ENCODE peak calls at places on chromosome 3, in ten cellular contexts. One of them, this sample, is unnamed.

GRCh38 chr3:81550415-81550814 is 211.0 kb downstream of the GBE1 start:
- DNase-seq in Panc1: no peak
- DNase-seq in sigmoid colon: no peak
- DNase-seq in osteoblast: no peak
- DNase-seq in foreskin fibroblast: peak; percentile 44
- DNase-seq in hepatocyte: no peak
- DNase-seq in pancreas: no peak
- DNase-seq in GM23338: no peak
- DNase-seq in naive thymus-derived CD4-positive, alpha-beta T cell: no peak
- DNase-seq in Karpas-422: no peak
- DNase-seq in this sample: no peak

GRCh38 chr3:194013928-194014327 is 122.0 kb upstream of the HES1 start:
- DNase-seq in sigmoid colon: no peak
- DNase-seq in osteoblast: no peak
- DNase-seq in Karpas-422: no peak
- DNase-seq in GM23338: no peak
- DNase-seq in Panc1: no peak
- DNase-seq in pancreas: no peak
- DNase-seq in hepatocyte: no peak
- DNase-seq in naive thymus-derived CD4-positive, alpha-beta T cell: no peak
- DNase-seq in foreskin fibroblast: no peak
- DNase-seq in this sample: no peak

GRCh38 chr3:194030372-194030771 is 105.6 kb upstream of the HES1 start:
- DNase-seq in pancreas: peak; percentile 78
- DNase-seq in Karpas-422: no peak
- DNase-seq in naive thymus-derived CD4-positive, alpha-beta T cell: no peak
- DNase-seq in osteoblast: no peak
- DNase-seq in foreskin fibroblast: no peak
- DNase-seq in GM23338: no peak
- DNase-seq in Panc1: no peak
- DNase-seq in hepatocyte: no peak
- DNase-seq in sigmoid colon: no peak
- DNase-seq in this sample: no peak

GRCh38 chr3:64549869-64550268 is 137.9 kb downstream of the ADAMTS9 start:
- DNase-seq in osteoblast: no peak
- DNase-seq in sigmoid colon: no peak
- DNase-seq in GM23338: no peak
- DNase-seq in Karpas-422: no peak
- DNase-seq in foreskin fibroblast: no peak
- DNase-seq in naive thymus-derived CD4-positive, alpha-beta T cell: no peak
- DNase-seq in pancreas: no peak
- DNase-seq in Panc1: no peak
- DNase-seq in hepatocyte: no peak
- DNase-seq in this sample: no peak

GRCh38 chr3:20052851-20053250 is 12.6 kb downstream of the KAT2B start:
- DNase-seq in naive thymus-derived CD4-positive, alpha-beta T cell: no peak
- DNase-seq in hepatocyte: no peak
- DNase-seq in osteoblast: no peak
- DNase-seq in Karpas-422: no peak
- DNase-seq in Panc1: no peak
- DNase-seq in foreskin fibroblast: no peak
- DNase-seq in sigmoid colon: no peak
- DNase-seq in pancreas: no peak
- DNase-seq in GM23338: no peak
- DNase-seq in this sample: no peak

GRCh38 chr3:123064506-123064905 is 2.3 kb upstream of the PDIA5 start:
- DNase-seq in sigmoid colon: no peak
- DNase-seq in GM23338: no peak
- DNase-seq in Panc1: no peak
- DNase-seq in foreskin fibroblast: no peak
- DNase-seq in Karpas-422: no peak
- DNase-seq in hepatocyte: no peak
- DNase-seq in naive thymus-derived CD4-positive, alpha-beta T cell: no peak
- DNase-seq in pancreas: no peak
- DNase-seq in osteoblast: no peak
- DNase-seq in this sample: no peak

GRCh38 chr3:179482857-179483256 is 31.6 kb upstream of the GNB4 start:
- DNase-seq in GM23338: no peak
- DNase-seq in naive thymus-derived CD4-positive, alpha-beta T cell: no peak
- DNase-seq in Karpas-422: no peak
- DNase-seq in pancreas: no peak
- DNase-seq in osteoblast: no peak
- DNase-seq in foreskin fibroblast: no peak
- DNase-seq in hepatocyte: no peak
- DNase-seq in sigmoid colon: no peak
- DNase-seq in Panc1: no peak
- DNase-seq in this sample: no peak

GRCh38 chr3:126571078-126571477 is 12.3 kb upstream of the C3orf22 start:
- DNase-seq in hepatocyte: no peak
- DNase-seq in foreskin fibroblast: no peak
- DNase-seq in pancreas: no peak
- DNase-seq in osteoblast: peak; percentile 35
- DNase-seq in naive thymus-derived CD4-positive, alpha-beta T cell: no peak
- DNase-seq in sigmoid colon: no peak
- DNase-seq in GM23338: no peak
- DNase-seq in Panc1: no peak
- DNase-seq in Karpas-422: no peak
- DNase-seq in this sample: no peak

GRCh38 chr3:176262071-176262470 is 935.2 kb downstream of the TBL1XR1 start:
- DNase-seq in Karpas-422: no peak
- DNase-seq in foreskin fibroblast: no peak
- DNase-seq in GM23338: no peak
- DNase-seq in hepatocyte: no peak
- DNase-seq in Panc1: no peak
- DNase-seq in naive thymus-derived CD4-positive, alpha-beta T cell: no peak
- DNase-seq in osteoblast: no peak
- DNase-seq in sigmoid colon: no peak
- DNase-seq in pancreas: no peak
- DNase-seq in this sample: no peak

GRCh38 chr3:13021934-13022265 is 51.3 kb downstream of the IQSEC1 start:
- DNase-seq in hepatocyte: no peak
- DNase-seq in Karpas-422: no peak
- DNase-seq in GM23338: no peak
- DNase-seq in osteoblast: no peak
- DNase-seq in naive thymus-derived CD4-positive, alpha-beta T cell: no peak
- DNase-seq in pancreas: no peak
- DNase-seq in sigmoid colon: no peak
- DNase-seq in Panc1: no peak
- DNase-seq in foreskin fibroblast: no peak
- DNase-seq in this sample: no peak

GRCh38 chr3:34364345-34364744 is 565.9 kb downstream of the PDCD6IP start:
- DNase-seq in osteoblast: no peak
- DNase-seq in pancreas: no peak
- DNase-seq in Karpas-422: no peak
- DNase-seq in hepatocyte: no peak
- DNase-seq in GM23338: peak; percentile 22
- DNase-seq in Panc1: no peak
- DNase-seq in sigmoid colon: no peak
- DNase-seq in foreskin fibroblast: no peak
- DNase-seq in naive thymus-derived CD4-positive, alpha-beta T cell: no peak
- DNase-seq in this sample: peak; percentile 1

GRCh38 chr3:58798312-58798711 is 131.7 kb upstream of the FAM3D start:
- DNase-seq in Panc1: no peak
- DNase-seq in naive thymus-derived CD4-positive, alpha-beta T cell: no peak
- DNase-seq in GM23338: no peak
- DNase-seq in osteoblast: no peak
- DNase-seq in hepatocyte: no peak
- DNase-seq in foreskin fibroblast: no peak
- DNase-seq in Karpas-422: no peak
- DNase-seq in sigmoid colon: no peak
- DNase-seq in pancreas: no peak
- DNase-seq in this sample: no peak

GRCh38 chr3:185582236-185582635 is 3.9 kb upstream of the SENP2 start:
- DNase-seq in GM23338: peak; percentile 96
- DNase-seq in naive thymus-derived CD4-positive, alpha-beta T cell: no peak
- DNase-seq in pancreas: no peak
- DNase-seq in osteoblast: no peak
- DNase-seq in Panc1: no peak
- DNase-seq in hepatocyte: no peak
- DNase-seq in sigmoid colon: no peak
- DNase-seq in foreskin fibroblast: no peak
- DNase-seq in Karpas-422: no peak
- DNase-seq in this sample: no peak

GRCh38 chr3:185584681-185585080 is 1.4 kb upstream of the SENP2 start:
- DNase-seq in Karpas-422: no peak
- DNase-seq in GM23338: no peak
- DNase-seq in pancreas: no peak
- DNase-seq in naive thymus-derived CD4-positive, alpha-beta T cell: no peak
- DNase-seq in hepatocyte: no peak
- DNase-seq in sigmoid colon: no peak
- DNase-seq in foreskin fibroblast: no peak
- DNase-seq in Panc1: no peak
- DNase-seq in osteoblast: no peak
- DNase-seq in this sample: no peak

GRCh38 chr3:185585523-185585861 is 603 bp upstream of the SENP2 start:
- DNase-seq in Karpas-422: no peak
- DNase-seq in sigmoid colon: no peak
- DNase-seq in pancreas: no peak
- DNase-seq in osteoblast: no peak
- DNase-seq in hepatocyte: peak; percentile 36
- DNase-seq in foreskin fibroblast: no peak
- DNase-seq in Panc1: no peak
- DNase-seq in GM23338: no peak
- DNase-seq in naive thymus-derived CD4-positive, alpha-beta T cell: no peak
- DNase-seq in this sample: no peak

GRCh38 chr3:185582871-185583270 is 3.2 kb upstream of the SENP2 start:
- DNase-seq in pancreas: no peak
- DNase-seq in osteoblast: no peak
- DNase-seq in GM23338: no peak
- DNase-seq in hepatocyte: no peak
- DNase-seq in sigmoid colon: no peak
- DNase-seq in naive thymus-derived CD4-positive, alpha-beta T cell: no peak
- DNase-seq in foreskin fibroblast: peak; percentile 11
- DNase-seq in Karpas-422: no peak
- DNase-seq in Panc1: no peak
- DNase-seq in this sample: no peak

GRCh38 chr3:185583925-185584324 is 2.2 kb upstream of the SENP2 start:
- DNase-seq in foreskin fibroblast: no peak
- DNase-seq in Panc1: no peak
- DNase-seq in sigmoid colon: no peak
- DNase-seq in hepatocyte: peak; percentile 66
- DNase-seq in pancreas: no peak
- DNase-seq in GM23338: peak; percentile 64
- DNase-seq in osteoblast: no peak
- DNase-seq in naive thymus-derived CD4-positive, alpha-beta T cell: no peak
- DNase-seq in Karpas-422: no peak
- DNase-seq in this sample: no peak
- H3K4me3 ChIP-seq in foreskin fibroblast: no peak overlapping the region
- H3K4me3 ChIP-seq in Panc1: no peak overlapping the region
- H3K4me3 ChIP-seq in sigmoid colon: no peak overlapping the region
- H3K4me3 ChIP-seq in hepatocyte: no peak overlapping the region
- H3K4me3 ChIP-seq in pancreas: no peak overlapping the region
- H3K4me3 ChIP-seq in GM23338: peak overlapping the region; percentile 59
- H3K4me3 ChIP-seq in osteoblast: no peak overlapping the region
- H3K4me3 ChIP-seq in naive thymus-derived CD4-positive, alpha-beta T cell: no peak overlapping the region
- H3K4me3 ChIP-seq in Karpas-422: no peak overlapping the region
- H3K4me3 ChIP-seq in this sample: no peak overlapping the region

GRCh38 chr3:46566040-46566631 is at the start of gene LRRC2:
- DNase-seq in naive thymus-derived CD4-positive, alpha-beta T cell: peak; percentile 28
- DNase-seq in hepatocyte: peak; percentile 68
- DNase-seq in Karpas-422: no peak
- DNase-seq in GM23338: peak; percentile 72
- DNase-seq in pancreas: peak; percentile 62
- DNase-seq in sigmoid colon: peak; percentile 74
- DNase-seq in Panc1: no peak
- DNase-seq in foreskin fibroblast: peak; percentile 73
- DNase-seq in osteoblast: peak; percentile 87
- DNase-seq in this sample: peak; percentile 71
- H3K4me3 ChIP-seq in naive thymus-derived CD4-positive, alpha-beta T cell: peak within 1 kb of the TSS; percentile 47
- H3K4me3 ChIP-seq in hepatocyte: peak within 1 kb of the TSS; percentile 91
- H3K4me3 ChIP-seq in Karpas-422: no peak within 1 kb of the TSS
- H3K4me3 ChIP-seq in GM23338: peak within 1 kb of the TSS; percentile 56
- H3K4me3 ChIP-seq in pancreas: peak within 1 kb of the TSS; percentile 47
- H3K4me3 ChIP-seq in sigmoid colon: peak within 1 kb of the TSS; percentile 66
- H3K4me3 ChIP-seq in Panc1: peak within 1 kb of the TSS; percentile 37
- H3K4me3 ChIP-seq in foreskin fibroblast: peak within 1 kb of the TSS; percentile 56
- H3K4me3 ChIP-seq in osteoblast: peak within 1 kb of the TSS; percentile 73
- H3K4me3 ChIP-seq in this sample: peak within 1 kb of the TSS; percentile 54

GRCh38 chr3:120364821-120365220 is 15.7 kb upstream of the LRRC58 start:
- DNase-seq in sigmoid colon: no peak
- DNase-seq in Panc1: no peak
- DNase-seq in foreskin fibroblast: peak; percentile 71
- DNase-seq in GM23338: no peak
- DNase-seq in pancreas: no peak
- DNase-seq in osteoblast: peak; percentile 1
- DNase-seq in Karpas-422: no peak
- DNase-seq in hepatocyte: no peak
- DNase-seq in naive thymus-derived CD4-positive, alpha-beta T cell: no peak
- DNase-seq in this sample: peak; percentile 57

GRCh38 chr3:120369000-120369399 is 19.8 kb upstream of the LRRC58 start:
- DNase-seq in Panc1: no peak
- DNase-seq in sigmoid colon: no peak
- DNase-seq in hepatocyte: peak; percentile 41
- DNase-seq in Karpas-422: no peak
- DNase-seq in naive thymus-derived CD4-positive, alpha-beta T cell: no peak
- DNase-seq in foreskin fibroblast: no peak
- DNase-seq in osteoblast: no peak
- DNase-seq in pancreas: no peak
- DNase-seq in GM23338: no peak
- DNase-seq in this sample: no peak

GRCh38 chr3:120368172-120368571 is 19.0 kb upstream of the LRRC58 start:
- DNase-seq in naive thymus-derived CD4-positive, alpha-beta T cell: no peak
- DNase-seq in Karpas-422: no peak
- DNase-seq in sigmoid colon: no peak
- DNase-seq in foreskin fibroblast: no peak
- DNase-seq in pancreas: no peak
- DNase-seq in osteoblast: no peak
- DNase-seq in hepatocyte: no peak
- DNase-seq in Panc1: no peak
- DNase-seq in GM23338: no peak
- DNase-seq in this sample: no peak

DNA sequence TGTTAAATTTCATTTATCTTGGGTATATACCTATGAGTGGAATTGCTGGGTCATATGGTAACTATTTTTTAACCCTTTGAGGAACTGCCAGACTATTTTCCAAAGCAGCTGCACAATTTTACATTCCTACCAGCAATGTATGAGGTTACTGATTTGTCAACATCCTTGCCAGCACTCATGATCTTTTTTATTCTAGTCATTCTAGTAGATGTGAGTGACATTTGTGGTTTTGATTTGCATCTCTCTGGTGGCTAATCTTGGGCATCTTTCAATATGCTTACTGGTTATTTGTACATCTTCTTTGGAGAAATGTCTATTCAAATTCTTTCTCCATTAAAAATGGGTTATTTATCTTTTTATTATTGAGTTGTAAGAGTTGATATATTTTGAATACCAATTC is 21.3 kb upstream of the LRRC58 start:
- DNase-seq in pancreas: no peak
- DNase-seq in foreskin fibroblast: no peak
- DNase-seq in GM23338: no peak
- DNase-seq in Panc1: no peak
- DNase-seq in hepatocyte: no peak
- DNase-seq in Karpas-422: no peak
- DNase-seq in naive thymus-derived CD4-positive, alpha-beta T cell: no peak
- DNase-seq in sigmoid colon: no peak
- DNase-seq in osteoblast: no peak
- DNase-seq in this sample: no peak
- H3K4me3 ChIP-seq in pancreas: no peak overlapping the region
- H3K4me3 ChIP-seq in foreskin fibroblast: no peak overlapping the region
- H3K4me3 ChIP-seq in GM23338: no peak overlapping the region
- H3K4me3 ChIP-seq in Panc1: no peak overlapping the region
- H3K4me3 ChIP-seq in hepatocyte: no peak overlapping the region
- H3K4me3 ChIP-seq in Karpas-422: no peak overlapping the region
- H3K4me3 ChIP-seq in naive thymus-derived CD4-positive, alpha-beta T cell: no peak overlapping the region
- H3K4me3 ChIP-seq in sigmoid colon: no peak overlapping the region
- H3K4me3 ChIP-seq in osteoblast: no peak overlapping the region
- H3K4me3 ChIP-seq in this sample: no peak overlapping the region

GRCh38 chr3:181838940-181839914 is 127.5 kb downstream of the SOX2 start:
- DNase-seq in GM23338: no peak
- DNase-seq in Karpas-422: no peak
- DNase-seq in osteoblast: no peak
- DNase-seq in sigmoid colon: no peak
- DNase-seq in hepatocyte: no peak
- DNase-seq in naive thymus-derived CD4-positive, alpha-beta T cell: no peak
- DNase-seq in foreskin fibroblast: no peak
- DNase-seq in Panc1: no peak
- DNase-seq in pancreas: peak; percentile 8
- DNase-seq in this sample: no peak
- H3K4me3 ChIP-seq in GM23338: no peak overlapping the region
- H3K4me3 ChIP-seq in Karpas-422: peak overlapping the region; percentile 57
- H3K4me3 ChIP-seq in osteoblast: peak overlapping the region; percentile 31
- H3K4me3 ChIP-seq in sigmoid colon: no peak overlapping the region
- H3K4me3 ChIP-seq in hepatocyte: no peak overlapping the region
- H3K4me3 ChIP-seq in naive thymus-derived CD4-positive, alpha-beta T cell: no peak overlapping the region
- H3K4me3 ChIP-seq in foreskin fibroblast: no peak overlapping the region
- H3K4me3 ChIP-seq in Panc1: no peak overlapping the region
- H3K4me3 ChIP-seq in pancreas: no peak overlapping the region
- H3K4me3 ChIP-seq in this sample: no peak overlapping the region

This sample was measured in choroid plexus epithelial cell.